ENCODE peak calls at places on chromosomes 16 and 17, in four cellular contexts. J, V, O and M are unnamed samples.

GRCh38 chr17:41061969-41062368 is 2.1 kb upstream of the KRTAP2-3 start:
- DNase-seq in J (no peak), V (no peak), O (no peak), M (peak)

GRCh38 chr17:12136646-12137045 is 116.0 kb downstream of the MAP2K4 start:
- DNase-seq in J (no peak), V (no peak), O (no peak), M (no peak)

GRCh38 chr16:56990407-56991286 is 1.3 kb downstream of the NLRC5 start:
- DNase-seq in J (no peak), V (no peak), O (no peak), M (no peak)

GRCh38 chr17:1896243-1897163 is 66.7 kb downstream of the RPA1 start:
- DNase-seq in J (peak), V (no peak), O (no peak), M (peak)

GRCh38 chr17:59668816-59669215 is 38.4 kb downstream of the PTRH2 start:
- DNase-seq in J (no peak), V (no peak), O (no peak), M (no peak)

GRCh38 chr17:65634533-65634932 is 73.1 kb upstream of the AXIN2 start:
- DNase-seq in J (no peak), V (no peak), O (no peak), M (peak)

GRCh38 chr16:27408012-27408601 is 6.1 kb downstream of the IL21R start:
- DNase-seq in J (peak), V (no peak), O (no peak), M (peak)

GRCh38 chr16:87027056-87027616 is 290.1 kb downstream of the C16orf95 start:
- DNase-seq in J (no peak), V (no peak), O (no peak), M (no peak)

GRCh38 chr17:64993867-64994266 is 62.7 kb downstream of the GNA13 start:
- DNase-seq in J (no peak), V (no peak), O (no peak), M (no peak)

GRCh38 chr17:46818929-46819859 is 702 bp upstream of the WNT3 start:
- DNase-seq in J (no peak), V (peak), O (no peak), M (no peak)

GRCh38 chr17:66548659-66549311 is 246.4 kb downstream of the PRKCA start:
- DNase-seq in J (no peak), V (no peak), O (no peak), M (no peak)

GRCh38 chr16:57123216-57123968 is 31.0 kb downstream of the CPNE2 start:
- DNase-seq in J (no peak), V (peak), O (no peak), M (no peak)

GRCh38 chr16:2224183-2224486 is 744 bp downstream of the E4F1 start:
- DNase-seq in J (no peak), V (no peak), O (no peak), M (peak)

GRCh38 chr17:897970-898619 is 81.5 kb downstream of the NXN start:
- DNase-seq in J (no peak), V (no peak), O (no peak), M (no peak)

GRCh38 chr16:57680842-57681241 is 12.7 kb downstream of the ADGRG3 start:
- DNase-seq in J (no peak), V (no peak), O (no peak), M (no peak)

GRCh38 chr17:44655983-44656700 is at the start of gene MEIOC:
- DNase-seq in J (no peak), V (no peak), O (peak), M (no peak)

GRCh38 chr16:77540656-77541055 is 105.8 kb upstream of the ADAMTS18 start:
- DNase-seq in J (no peak), V (no peak), O (no peak), M (no peak)

GRCh38 chr16:69105501-69106361 is at the start of gene HAS3:
- DNase-seq in J (no peak), V (peak), O (peak), M (peak)

GRCh38 chr17:68792042-68792685 is 163.0 kb downstream of the ABCA8 start:
- DNase-seq in J (no peak), V (no peak), O (no peak), M (no peak)

GRCh38 chr17:69575346-69575761 is 160.9 kb downstream of the MAP2K6 start:
- DNase-seq in J (no peak), V (no peak), O (no peak), M (no peak)

GRCh38 chr16:83011939-83012338 is 385.2 kb downstream of the CDH13 start:
- DNase-seq in J (no peak), V (no peak), O (no peak), M (no peak)

GRCh38 chr17:61532818-61533217 is 58.2 kb downstream of the NACA2 start:
- DNase-seq in J (no peak), V (no peak), O (no peak), M (no peak)

GRCh38 chr17:19641687-19642372 is 6.7 kb upstream of the ALDH3A2 start:
- DNase-seq in J (no peak), V (no peak), O (no peak), M (no peak)

GRCh38 chr17:7929158-7930029 is at the start of gene KCNAB3:
- DNase-seq in J (no peak), V (peak), O (no peak), M (no peak)

GRCh38 chr17:2545393-2545792 is 33.7 kb upstream of the METTL16 start:
- DNase-seq in J (no peak), V (no peak), O (no peak), M (peak)

GRCh38 chr16:84013787-84014569 is 28.6 kb downstream of the SLC38A8 start:
- DNase-seq in J (peak), V (peak), O (peak), M (peak)

GRCh38 chr17:74737299-74738050 is 419 bp downstream of the RAB37 start:
- DNase-seq in J (no peak), V (peak), O (no peak), M (peak)

GRCh38 chr17:31319253-31319661 is 2.2 kb downstream of the EVI2A start:
- DNase-seq in J (peak), V (no peak), O (no peak), M (no peak)

GRCh38 chr16:15674571-15674970 is 24.5 kb downstream of the NDE1 start:
- DNase-seq in J (no peak), V (no peak), O (no peak), M (no peak)

GRCh38 chr17:80608326-80608725 is 63.7 kb downstream of the RPTOR start:
- DNase-seq in J (no peak), V (no peak), O (no peak), M (no peak)

GRCh38 chr17:7296189-7296861 is 1.9 kb upstream of the YBX2 start:
- DNase-seq in J (no peak), V (peak), O (no peak), M (peak)

GRCh38 chr16:83441523-83441922 is 366.3 kb upstream of the HSBP1 start:
- DNase-seq in J (no peak), V (no peak), O (no peak), M (no peak)

GRCh38 chr17:63120406-63120805 is 154.4 kb downstream of the TANC2 start:
- DNase-seq in J (no peak), V (no peak), O (no peak), M (no peak)

GRCh38 chr17:39754161-39754957 is 16.6 kb downstream of the GRB7 start:
- DNase-seq in J (peak), V (peak), O (no peak), M (peak)

GRCh38 chr17:27540300-27541105 is 84.3 kb downstream of the KSR1 start:
- DNase-seq in J (no peak), V (no peak), O (no peak), M (peak)

GRCh38 chr17:74921769-74922168 is 1.3 kb downstream of the USH1G start:
- DNase-seq in J (no peak), V (no peak), O (no peak), M (no peak)

GRCh38 chr17:49452173-49452572 is 37.5 kb upstream of the PHB1 start:
- DNase-seq in J (no peak), V (peak), O (no peak), M (no peak)
- TF ChIP-seq BRCA1 in J (no peak), V (no peak), O (no peak), M (no peak)

DNA sequence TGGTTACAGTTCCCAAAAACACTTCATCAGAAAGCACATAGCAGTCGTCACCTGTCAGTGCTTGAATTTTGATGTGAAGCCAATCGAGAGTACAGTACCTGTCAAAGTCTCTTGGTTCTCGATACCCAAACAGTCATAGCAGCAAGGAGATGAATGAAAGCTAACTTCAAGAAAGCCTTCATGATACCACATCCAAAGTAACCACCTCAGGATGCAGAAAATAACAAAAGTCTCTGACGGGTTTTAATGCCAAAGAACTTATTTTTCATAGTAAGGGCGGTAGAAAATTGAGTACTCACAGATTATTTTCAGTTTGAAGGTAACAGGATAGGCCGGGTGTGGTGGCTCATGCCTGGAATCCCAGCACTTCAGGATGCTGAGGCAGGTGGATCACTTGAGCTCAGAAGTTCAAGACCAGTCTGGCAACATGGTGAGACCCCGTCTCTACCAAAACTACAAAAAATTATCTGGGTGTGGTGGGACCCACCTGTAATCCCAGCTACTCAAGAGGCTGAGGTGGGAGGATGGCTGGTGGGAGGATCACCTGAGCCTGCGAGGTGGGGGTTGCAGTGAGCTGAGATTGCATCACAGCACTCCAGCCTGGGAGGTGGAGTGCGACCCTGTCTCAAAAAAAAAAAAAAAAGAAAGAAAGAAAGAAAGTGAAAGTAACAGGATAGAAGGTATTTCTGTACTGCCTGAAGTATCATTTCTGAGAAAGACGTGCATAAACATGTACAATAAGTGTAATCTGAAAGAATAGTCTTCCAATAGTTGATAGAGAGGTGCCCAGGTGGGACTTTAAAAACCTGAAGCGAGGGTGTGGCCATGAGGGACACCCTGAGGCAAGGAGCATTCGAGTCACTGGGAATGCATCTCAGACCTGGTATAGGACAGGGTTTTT is 15.4 kb downstream of the MFSD11 start:
- DNase-seq in J (no peak), V (no peak), O (no peak), M (no peak)
- TF ChIP-seq BRCA1 in J (no peak), V (no peak), O (no peak), M (no peak)

GRCh38 chr17:4134756-4135155 is 8.1 kb downstream of the ZZEF1 start:
- DNase-seq in J (no peak), V (no peak), O (no peak), M (no peak)

GRCh38 chr17:4130715-4131114 is 12.1 kb downstream of the ZZEF1 start:
- DNase-seq in J (no peak), V (peak), O (no peak), M (no peak)

GRCh38 chr17:4140125-4140524 is 2.7 kb downstream of the ZZEF1 start:
- DNase-seq in J (no peak), V (no peak), O (no peak), M (no peak)

GRCh38 chr17:4135489-4135888 is 7.3 kb downstream of the ZZEF1 start:
- DNase-seq in J (no peak), V (peak), O (no peak), M (no peak)

DNA sequence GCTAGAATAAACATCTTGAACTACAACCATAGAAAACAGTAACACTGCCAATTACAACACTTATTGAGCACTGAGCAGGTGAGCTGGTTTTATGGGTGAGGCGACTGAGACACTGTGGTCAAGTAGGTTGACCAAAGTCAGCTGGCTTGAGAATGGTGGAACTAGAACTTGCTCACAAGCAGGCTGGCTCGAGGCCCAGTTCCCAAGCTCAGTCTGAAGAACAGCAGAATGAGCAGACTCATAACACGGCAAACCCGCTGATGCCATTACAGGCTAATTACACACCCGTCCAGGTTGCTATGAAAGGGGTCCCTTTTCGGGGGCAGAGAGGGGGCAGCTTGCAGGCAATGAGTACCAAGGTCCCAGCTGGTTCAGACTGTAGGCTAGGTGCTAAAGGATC is 6.5 kb downstream of the ZZEF1 start:
- DNase-seq in J (no peak), V (no peak), O (no peak), M (no peak)
- TF ChIP-seq BRCA1 in J (no peak), V (no peak), O (no peak), M (no peak)

DNA sequence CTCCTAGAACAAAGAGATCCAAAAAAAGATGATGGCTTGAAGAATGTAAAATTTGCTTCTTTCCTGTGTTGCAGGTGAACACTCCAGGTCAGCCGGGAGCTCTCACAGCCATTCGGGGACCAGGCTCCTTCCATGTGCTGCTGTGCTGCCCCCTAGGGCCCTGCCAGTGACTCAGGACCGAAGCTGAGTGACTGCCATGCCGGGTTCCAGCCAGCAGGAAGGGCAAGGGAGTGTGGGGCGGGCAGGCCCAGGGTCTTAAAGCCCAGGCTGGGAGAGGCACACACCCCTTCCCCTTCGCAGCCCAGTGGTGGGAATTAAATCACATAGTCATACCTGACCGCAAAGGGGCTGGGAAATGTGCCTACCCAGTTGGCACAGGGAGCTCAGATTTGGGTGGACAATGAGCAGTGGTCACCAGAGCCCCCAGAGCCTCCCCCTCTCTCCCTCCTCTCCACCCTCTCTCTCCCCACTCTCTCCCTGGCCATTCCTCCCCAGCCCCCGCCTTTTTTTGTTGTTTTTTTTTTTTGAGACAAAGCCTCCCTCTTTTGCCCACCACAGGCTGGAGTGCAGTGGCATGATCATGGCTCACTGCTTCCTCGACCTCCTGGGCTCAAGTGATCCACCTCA is 11.5 kb downstream of the EPOP start:
- DNase-seq in J (no peak), V (peak), O (peak), M (peak)
- TF ChIP-seq BRCA1 in J (no peak), V (no peak), O (no peak), M (peak)

GRCh38 chr16:49659356-49659755 is 196.6 kb downstream of the ZNF423 start:
- DNase-seq in J (no peak), V (no peak), O (no peak), M (no peak)

GRCh38 chr16:49663081-49664057 is 192.5 kb downstream of the ZNF423 start:
- DNase-seq in J (no peak), V (no peak), O (no peak), M (no peak)

GRCh38 chr16:49660647-49661046 is 195.3 kb downstream of the ZNF423 start:
- DNase-seq in J (no peak), V (no peak), O (no peak), M (no peak)

GRCh38 chr16:49664221-49665215 is 191.4 kb downstream of the ZNF423 start:
- DNase-seq in J (no peak), V (no peak), O (no peak), M (no peak)

GRCh38 chr16:49661465-49662187 is 194.3 kb downstream of the ZNF423 start:
- DNase-seq in J (no peak), V (no peak), O (no peak), M (no peak)
- TF ChIP-seq BRCA1 in J (no peak), V (no peak), O (no peak), M (no peak)

GRCh38 chr16:10849736-10850477 is 27.1 kb upstream of the CIITA start:
- DNase-seq in J (no peak), V (no peak), O (no peak), M (no peak)

GRCh38 chr16:10851512-10851911 is 25.5 kb upstream of the CIITA start:
- DNase-seq in J (no peak), V (no peak), O (no peak), M (no peak)

GRCh38 chr16:10850478-10850850 is 26.5 kb upstream of the CIITA start:
- DNase-seq in J (no peak), V (no peak), O (no peak), M (no peak)

GRCh38 chr16:10847166-10847565 is 28.6 kb upstream of the TVP23A start:
- DNase-seq in J (no peak), V (no peak), O (no peak), M (no peak)

DNA sequence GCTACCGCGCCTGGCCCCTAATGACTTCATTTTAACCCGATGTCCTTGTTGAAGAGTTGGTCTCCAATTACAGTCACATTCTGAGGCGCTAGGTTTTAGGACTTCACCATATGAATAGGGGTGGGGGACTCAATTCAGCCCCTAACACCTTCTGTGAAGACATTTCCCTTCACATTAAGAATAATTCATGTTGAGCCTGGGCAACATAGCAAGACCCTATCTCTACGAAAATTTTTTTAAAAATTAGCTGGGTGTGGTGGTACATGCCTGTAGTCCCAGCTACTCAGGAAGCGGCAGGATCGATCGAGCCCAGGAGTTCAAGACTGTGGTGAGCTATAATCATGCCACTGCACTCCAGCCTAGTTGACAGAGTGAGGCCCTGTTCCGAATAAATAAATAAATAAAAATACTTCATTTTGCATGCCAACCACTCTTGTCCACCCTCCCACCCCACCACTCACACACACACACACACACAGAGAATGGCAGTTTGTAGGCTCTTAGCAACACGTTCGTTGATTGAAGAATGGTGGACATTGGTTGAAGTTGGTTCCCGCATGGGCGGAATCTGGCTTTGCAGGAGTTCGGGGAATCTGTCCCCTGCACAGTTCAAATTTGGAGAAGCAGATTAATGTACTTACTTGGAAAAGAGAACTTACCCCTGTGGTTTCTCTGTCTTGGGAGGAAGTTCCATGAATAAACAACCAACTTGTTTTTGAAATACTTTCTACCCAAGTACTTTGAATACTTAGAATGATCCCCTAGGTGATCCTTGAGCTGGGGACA is 27.8 kb upstream of the TVP23A start:
- DNase-seq in J (no peak), V (no peak), O (no peak), M (no peak)
- TF ChIP-seq BRCA1 in J (no peak), V (no peak), O (no peak), M (no peak)

GRCh38 chr17:73533127-73533526 is 111.1 kb downstream of the SDK2 start:
- DNase-seq in J (no peak), V (no peak), O (no peak), M (no peak)
- TF ChIP-seq BRCA1 in J (no peak), V (no peak), O (no peak), M (no peak)